ENCODE peak calls at places on chromosomes 11 and 22, in five cellular contexts. K is lower lobe of right lung; I is CD4-positive, CD25-positive, alpha-beta regulatory T cell; P is GM23338; A is aorta. H is an unnamed sample.

GRCh38 chr11:25119416-25119815 is 622.6 kb downstream of the LUZP2 start:
- DNase-seq in P (no peak), K (no peak), I (no peak), A (no peak), H (no peak)

GRCh38 chr22:29152381-29153138 is 53.1 kb upstream of the EMID1 start:
- DNase-seq in A (peak; percentile 75), P (peak; percentile 57), I (no peak), K (no peak), H (no peak)

GRCh38 chr11:12393691-12394090 is 16.3 kb downstream of the PARVA start:
- DNase-seq in P (no peak), I (no peak), A (no peak), K (no peak), H (no peak)

GRCh38 chr11:95098826-95099225 is 9.2 kb downstream of the ENDOD1 start:
- DNase-seq in A (no peak), P (no peak), K (no peak), I (no peak), H (no peak)

GRCh38 chr22:22890085-22890484 is 2.5 kb downstream of the IGLL5 start:
- DNase-seq in I (no peak), K (no peak), P (no peak), A (no peak), H (no peak)

GRCh38 chr11:15625691-15626090 is 511.0 kb downstream of the INSC start:
- DNase-seq in A (no peak), P (no peak), K (no peak), I (no peak), H (no peak)

GRCh38 chr11:84398017-84398626 is 1112.0 kb upstream of the CCDC90B start:
- DNase-seq in K (no peak), I (no peak), P (peak; percentile 56), A (no peak), H (no peak)

GRCh38 chr11:68954970-68955958 is 25.5 kb downstream of the MRGPRD start:
- DNase-seq in K (peak; percentile 65), P (peak; percentile 47), A (no peak), I (no peak), H (no peak)

GRCh38 chr11:72001834-72002591 is 3.3 kb downstream of the IL18BP start:
- DNase-seq in P (no peak), I (no peak), K (no peak), A (no peak), H (no peak)

GRCh38 chr11:43576834-43577521 is 103.6 kb upstream of the HSD17B12 start:
- DNase-seq in I (no peak), P (peak; percentile 97), K (no peak), A (no peak), H (no peak)
- H3K4me3 ChIP-seq in I (no peak overlapping the region), P (peak overlapping the region; percentile 72), K (no peak overlapping the region), A (no peak overlapping the region), H (no peak overlapping the region)

GRCh38 chr11:70764356-70764905 is 366.1 kb downstream of the CTTN start:
- DNase-seq in P (no peak), A (no peak), K (no peak), I (no peak), H (no peak)

GRCh38 chr11:70761094-70761905 is 363.0 kb downstream of the CTTN start:
- DNase-seq in I (no peak), P (peak; percentile 41), K (no peak), A (peak; percentile 39), H (no peak)

GRCh38 chr11:70762810-70763209 is 364.5 kb downstream of the CTTN start:
- DNase-seq in I (no peak), A (peak; percentile 39), P (no peak), K (no peak), H (no peak)

GRCh38 chr11:70761906-70762196 is 363.5 kb downstream of the CTTN start:
- DNase-seq in K (no peak), P (peak; percentile 36), A (peak; percentile 34), I (no peak), H (no peak)

DNA sequence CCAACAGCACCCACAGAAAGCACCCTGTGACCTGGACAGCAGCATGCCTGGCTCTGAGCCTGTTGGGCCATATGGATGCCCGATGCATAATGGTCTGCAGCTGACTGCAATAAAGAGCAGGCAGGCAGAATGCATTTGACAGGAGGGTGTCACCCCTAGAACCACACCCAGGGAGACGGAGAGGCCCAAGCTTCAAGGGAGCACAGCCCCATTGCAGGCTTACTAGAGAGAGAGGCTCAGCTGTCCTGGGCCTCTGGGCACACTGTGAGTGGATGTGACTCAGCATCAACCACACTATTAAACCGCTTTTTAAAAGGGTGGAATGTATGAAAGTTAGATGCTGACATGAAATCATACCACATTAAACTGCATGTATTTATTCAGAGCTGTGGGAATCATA is 365.3 kb downstream of the CTTN start:
- DNase-seq in P (no peak), K (no peak), A (peak; percentile 46), I (no peak), H (no peak)
- H3K27ac ChIP-seq in P (no peak overlapping the region), K (no peak overlapping the region), A (no peak overlapping the region), I (no peak overlapping the region), H (no peak overlapping the region)

GRCh38 chr11:78420255-78420764 is 2.7 kb upstream of the GAB2 start:
- DNase-seq in K (peak; percentile 70), I (peak; percentile 35), P (peak; percentile 86), A (peak; percentile 89), H (no peak)
- H3K4me1 ChIP-seq in K (peaks cover 42% of the 10 kb centered on the region), I (peaks cover 27% of the 10 kb centered on the region), P (peaks cover 27% of the 10 kb centered on the region), A (no peaks in the 10 kb centered on the region), H (peaks cover 7% of the 10 kb centered on the region)

GRCh38 chr22:26169312-26170111 is at the start of gene SEZ6L:
- DNase-seq in I (no peak), P (peak; percentile 79), K (peak; percentile 43), A (peak; percentile 75), H (no peak)
- H3K4me3 ChIP-seq in I (no peak within 1 kb of the TSS), P (peak within 1 kb of the TSS; percentile 85), K (peak within 1 kb of the TSS; percentile 40), A (peak within 1 kb of the TSS; percentile 56), H (no peak within 1 kb of the TSS)

DNA sequence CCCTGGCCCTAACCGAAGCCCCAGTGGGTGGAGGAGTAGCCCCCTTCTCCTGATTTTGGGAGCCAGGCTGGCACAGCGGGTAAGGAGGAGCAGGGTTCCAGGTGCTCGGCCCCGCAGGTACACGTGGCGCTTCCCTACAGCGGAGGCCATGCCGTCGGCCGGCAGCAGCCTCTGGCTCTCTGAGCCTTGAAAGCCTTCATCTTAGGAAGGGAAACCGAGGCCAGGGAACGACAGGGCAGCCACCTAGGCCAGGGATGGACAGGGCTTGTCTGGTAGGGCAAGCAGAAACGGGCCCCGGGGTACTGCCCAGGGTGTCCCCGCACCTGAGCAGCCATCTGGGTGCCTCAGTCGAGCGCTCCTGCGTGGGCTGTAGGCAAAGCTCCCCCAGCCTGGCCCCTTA is 28.7 kb downstream of the MOB2 start:
- DNase-seq in I (no peak), K (no peak), P (no peak), A (no peak), H (no peak)
- H3K27ac ChIP-seq in I (no peak overlapping the region), K (no peak overlapping the region), P (no peak overlapping the region), A (no peak overlapping the region), H (no peak overlapping the region)

GRCh38 chr11:77819921-77820564 is 479 bp downstream of the RSF1 start:
- DNase-seq in A (peak; percentile 84), K (peak; percentile 66), P (peak; percentile 83), I (no peak), H (peak; percentile 26)

GRCh38 chr11:77820565-77821348 is at the start of the genes AAMDC and RSF1:
- DNase-seq in K (peak; percentile 99), A (peak; percentile 100), I (peak; percentile 96), P (peak; percentile 98), H (peak; percentile 97)

GRCh38 chr11:77819411-77819920 is 1.1 kb downstream of the RSF1 start:
- DNase-seq in I (peak; percentile 85), K (peak; percentile 89), P (peak; percentile 88), A (peak; percentile 93), H (peak; percentile 73)

GRCh38 chr11:77823775-77824174 is 2.8 kb downstream of the AAMDC start:
- DNase-seq in P (no peak), A (no peak), I (no peak), K (no peak), H (no peak)

DNA sequence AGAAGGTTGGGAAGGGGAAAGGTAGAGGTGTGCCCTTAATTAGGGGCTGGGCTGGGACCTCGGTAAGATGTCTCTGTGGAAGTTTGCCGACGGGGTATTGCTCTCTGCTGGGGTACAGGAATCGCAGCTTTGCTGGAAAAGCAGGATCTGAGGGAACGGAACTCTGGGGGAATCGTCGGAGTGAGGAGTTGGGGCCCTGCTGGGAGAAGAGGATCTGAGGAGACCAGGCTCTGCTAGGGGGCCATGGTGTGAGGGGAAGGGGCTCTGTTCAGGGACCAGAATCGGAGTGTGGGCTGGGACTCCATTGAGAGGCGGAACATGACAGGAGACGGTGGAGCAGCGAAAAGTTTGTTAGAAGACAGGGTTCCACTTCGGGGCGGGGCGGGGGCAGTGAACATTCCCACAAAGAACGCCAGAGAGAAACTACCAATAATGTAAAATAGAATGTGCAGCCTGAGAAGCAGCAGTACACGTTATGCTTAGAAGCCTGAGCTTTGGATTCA is 456 bp downstream of the AAMDC start:
- DNase-seq in K (no peak), I (no peak), A (peak; percentile 77), P (peak; percentile 67), H (no peak)
- H3K4me1 ChIP-seq in K (peaks cover 47% of the 10 kb centered on the region), I (peaks cover 41% of the 10 kb centered on the region), A (no peaks in the 10 kb centered on the region), P (peaks cover 27% of the 10 kb centered on the region), H (peaks cover 10% of the 10 kb centered on the region)

GRCh38 chr11:17542249-17542648 is 2.0 kb downstream of the USH1C start:
- DNase-seq in I (no peak), P (no peak), A (peak; percentile 57), K (no peak), H (no peak)

GRCh38 chr11:17541330-17541885 is 2.8 kb downstream of the USH1C start:
- DNase-seq in I (no peak), K (no peak), P (no peak), A (peak; percentile 10), H (no peak)

GRCh38 chr11:17543041-17543440 is 1.2 kb downstream of the USH1C start:
- DNase-seq in I (no peak), K (no peak), P (no peak), A (peak; percentile 57), H (no peak)

GRCh38 chr11:17544181-17544622 is at the start of gene USH1C:
- DNase-seq in I (no peak), P (peak; percentile 77), A (peak; percentile 79), K (no peak), H (no peak)

GRCh38 chr11:17543574-17544180 is 539 bp downstream of the USH1C start:
- DNase-seq in K (no peak), P (peak; percentile 34), A (peak; percentile 65), I (no peak), H (no peak)
- H3K4me3 ChIP-seq in K (no peak overlapping the region), P (peak overlapping the region; percentile 89), A (no peak overlapping the region), I (no peak overlapping the region), H (no peak overlapping the region)

GRCh38 chr22:43014062-43014875 is 680 bp downstream of the PACSIN2 start:
- DNase-seq in I (peak; percentile 29), P (peak; percentile 77), A (peak; percentile 86), K (peak; percentile 73), H (peak; percentile 44)
- H3K27ac ChIP-seq in I (peak overlapping the region; percentile 74), P (peak overlapping the region; percentile 78), A (peak overlapping the region; percentile 52), K (peak overlapping the region; percentile 77), H (peak overlapping the region; percentile 83)

DNA sequence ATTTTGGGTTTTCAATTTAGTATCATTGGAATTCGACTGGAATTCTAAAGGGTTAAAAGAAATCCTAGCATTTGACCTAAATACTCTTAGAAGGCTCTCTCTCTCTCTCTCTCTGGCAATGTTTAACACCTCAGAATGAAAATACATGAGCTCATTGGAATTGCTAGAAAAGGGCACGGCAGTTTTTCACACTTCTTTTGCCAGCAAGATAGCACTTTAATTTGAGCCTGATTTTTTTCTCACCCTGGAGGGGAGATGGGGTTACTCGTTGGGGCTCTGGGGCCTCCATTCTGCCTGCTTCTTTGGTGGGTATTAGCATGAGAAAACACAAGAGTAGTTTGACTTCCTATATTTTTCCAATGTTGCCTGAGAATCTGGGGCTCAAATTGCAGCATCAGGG is 22.8 kb upstream of the CLMP start:
- DNase-seq in P (peak; percentile 38), I (no peak), K (no peak), A (no peak), H (no peak)
- H3K4me1 ChIP-seq in P (peaks cover 28% of the 10 kb centered on the region), I (no peaks in the 10 kb centered on the region), K (no peaks in the 10 kb centered on the region), A (peaks cover 3% of the 10 kb centered on the region), H (no peaks in the 10 kb centered on the region)